ENCODE peak calls at places on chromosomes 16 and 17, in six cellular contexts. V, Z, N, S, U and H are unnamed samples.

GRCh38 chr16:12500771-12501170 is 302.9 kb downstream of the CPPED1 start:
- DNase-seq in V (no peak), U (no peak), S (peak; percentile 29), N (no peak), Z (no peak), H (peak; percentile 8)

GRCh38 chr17:13759936-13760335 is 158.2 kb upstream of the HS3ST3A1 start:
- DNase-seq in S (no peak), N (no peak), V (no peak), U (no peak), Z (no peak), H (no peak)

GRCh38 chr17:57471941-57472368 is 215.6 kb downstream of the MSI2 start:
- DNase-seq in N (no peak), Z (no peak), S (no peak), U (no peak), V (no peak), H (no peak)

GRCh38 chr17:34584805-34585416 is 5.5 kb downstream of the TMEM132E start:
- DNase-seq in V (no peak), Z (no peak), S (peak; percentile 28), U (peak; percentile 14), N (peak; percentile 4), H (peak; percentile 57)

GRCh38 chr17:31389673-31390381 is 1.6 kb upstream of the RAB11FIP4 start:
- DNase-seq in S (no peak), V (no peak), Z (no peak), U (peak; percentile 42), N (no peak), H (no peak)

GRCh38 chr16:72442381-72443158 is 270.6 kb upstream of the PMFBP1 start:
- DNase-seq in Z (no peak), N (no peak), S (no peak), V (peak; percentile 93), U (no peak), H (peak; percentile 6)

GRCh38 chr16:55370762-55371482 is 46.9 kb downstream of the IRX6 start:
- DNase-seq in S (peak; percentile 32), Z (no peak), V (peak; percentile 7), U (no peak), N (no peak), H (peak; percentile 82)

GRCh38 chr17:27873746-27874145 is 19.4 kb downstream of the LYRM9 start:
- DNase-seq in N (no peak), U (no peak), S (no peak), Z (no peak), V (no peak), H (no peak)

GRCh38 chr17:66275651-66276050 is 26.8 kb upstream of the PRKCA start:
- DNase-seq in S (peak; percentile 97), V (peak; percentile 80), N (peak; percentile 90), Z (no peak), U (no peak), H (peak; percentile 61)

GRCh38 chr17:1252203-1252608 is 18.0 kb upstream of the BHLHA9 start:
- DNase-seq in U (no peak), S (no peak), V (no peak), Z (no peak), N (no peak), H (no peak)

GRCh38 chr17:6713130-6713917 is at the start of gene SLC13A5:
- DNase-seq in Z (no peak), U (peak; percentile 59), S (peak; percentile 80), V (peak; percentile 87), N (peak; percentile 8), H (peak; percentile 47)
- TF ChIP-seq MAX in Z (no peak), U (no peak), S (peak; percentile 34), V (peak; percentile 48), N (no peak), H (no peak)

GRCh38 chr16:15507299-15507958 is 73.0 kb downstream of the BMERB1 start:
- DNase-seq in Z (no peak), S (peak; percentile 39), V (no peak), U (no peak), N (peak; percentile 31), H (peak; percentile 66)
- TF ChIP-seq MYC in Z (no peak), S (no peak), V (no peak), U (no peak), N (no peak), H (no peak)

DNA sequence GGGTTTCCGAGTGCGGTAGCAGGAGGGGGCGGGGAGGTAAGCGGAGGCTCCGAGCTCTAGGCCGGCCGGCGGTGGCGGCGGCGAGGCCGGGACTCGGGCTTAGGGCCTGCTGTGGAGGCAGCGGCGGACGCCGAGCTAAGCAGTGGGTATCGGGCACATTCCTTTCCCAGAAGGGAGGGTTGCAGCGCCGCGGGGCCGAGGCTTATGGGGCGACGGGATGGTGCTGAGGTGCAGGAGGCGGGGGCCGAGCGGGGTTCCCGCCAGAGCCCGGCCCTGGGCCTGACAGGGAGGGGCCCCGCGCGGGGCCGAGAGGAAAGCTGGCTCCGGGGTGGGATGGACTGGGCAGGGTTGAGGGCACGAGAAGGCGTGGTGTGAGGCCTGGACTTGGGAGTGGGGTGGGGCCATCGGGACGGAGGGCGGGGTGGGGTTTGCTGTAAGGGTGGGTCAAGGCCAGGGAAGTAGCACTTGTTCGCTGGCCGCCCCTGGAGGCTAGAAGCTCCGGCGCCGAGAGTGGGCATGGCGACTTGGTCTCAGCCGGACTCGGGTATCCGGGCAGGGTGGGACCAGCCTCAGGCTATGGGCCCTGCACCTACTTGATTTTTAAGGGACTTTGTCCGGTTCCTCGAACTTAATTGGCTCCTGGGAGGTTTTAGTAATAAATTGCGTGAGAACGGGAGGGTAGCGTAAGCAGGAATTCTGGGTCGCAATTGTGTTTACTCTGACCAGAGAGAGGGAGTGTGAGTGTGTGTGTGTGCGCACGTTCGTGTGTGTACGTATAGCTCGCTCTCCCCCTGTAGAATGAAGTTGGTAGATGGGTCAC is at the start of gene NFE2L1:
- DNase-seq in Z (peak; percentile 59), N (peak; percentile 89), V (peak; percentile 91), S (peak; percentile 97), U (peak; percentile 89), H (peak; percentile 94)
- TF ChIP-seq POLR2A in Z (peak; percentile 92), N (peak; percentile 94), V (peak; percentile 98), S (peak; percentile 78), U (peak; percentile 81), H (peak; percentile 60)

DNA sequence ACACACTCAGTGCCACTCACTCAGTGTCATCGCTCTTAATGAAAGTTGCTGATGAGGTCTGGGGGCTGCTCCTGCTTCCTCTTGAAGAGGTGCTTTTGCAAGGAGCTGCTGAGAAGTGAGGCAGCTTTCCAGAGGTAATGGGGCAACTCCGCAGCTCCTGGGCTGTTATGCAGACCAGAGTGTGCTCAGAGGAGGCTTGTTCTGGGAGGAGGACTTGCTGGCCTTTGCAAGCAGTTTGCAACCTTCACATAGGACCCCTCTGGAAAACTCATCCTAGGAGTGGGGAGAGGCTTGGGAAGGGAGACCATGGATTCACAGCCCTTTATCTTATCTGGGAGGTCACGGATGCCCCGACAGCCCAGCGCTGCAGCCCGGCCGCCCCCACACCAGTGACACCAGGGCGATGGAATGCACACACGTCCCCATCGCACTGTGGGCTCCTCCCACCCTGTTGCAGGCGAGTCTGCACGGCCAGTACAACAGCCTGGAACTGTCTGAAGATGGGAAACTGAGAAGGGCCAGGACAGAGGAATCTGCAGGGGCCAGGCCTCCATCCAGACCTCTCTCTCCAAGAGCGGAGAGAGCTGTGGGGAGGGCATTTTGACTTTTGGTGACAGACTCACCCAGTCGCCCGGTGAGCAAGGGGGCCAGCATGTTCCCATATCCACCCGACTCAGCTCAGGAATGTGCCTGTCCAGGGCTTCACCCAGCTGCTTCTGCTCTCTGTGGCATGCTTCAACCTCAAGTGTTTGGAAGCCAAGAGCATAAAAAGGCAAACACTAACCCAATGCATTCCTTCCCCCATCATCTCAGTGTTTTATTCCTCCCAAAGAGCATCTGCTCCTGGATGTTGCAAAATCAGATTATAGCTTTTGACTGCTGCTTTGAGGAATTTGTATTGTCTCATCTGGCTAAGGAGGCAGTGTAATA is 78.6 kb upstream of the ZNF469 start:
- DNase-seq in Z (no peak), N (no peak), S (no peak), U (peak; percentile 35), V (peak; percentile 19), H (no peak)
- TF ChIP-seq MAX in Z (no peak), N (no peak), S (no peak), U (no peak), V (no peak), H (no peak)